ENCODE peak calls at places on chromosome 22, in four cellular contexts. R is suprapubic skin; L is activated T-cell treated with anti-CD3 and anti-CD28 coated beads, Interleukin-2, amount 50 U/mL, for 48 hours; B is neuronal stem cell. U is an unnamed sample.

GRCh38 chr22:36097880-36098279 is 62.7 kb downstream of the APOL3 start:
- DNase-seq in R (no peak), L (no peak), B (no peak), U (no peak)

GRCh38 chr22:17583151-17583550 is 19.9 kb downstream of the SLC25A18 start:
- DNase-seq in R (no peak), L (no peak), B (no peak), U (no peak)

GRCh38 chr22:27507935-27508504 is 293.5 kb downstream of the MN1 start:
- DNase-seq in R (no peak), L (no peak), B (no peak), U (no peak)

GRCh38 chr22:20579273-20580120 is 72.1 kb downstream of the MED15 start:
- DNase-seq in R (no peak), L (no peak), B (no peak), U (no peak)

GRCh38 chr22:25077056-25077455 is 122.6 kb upstream of the CRYBB3 start:
- DNase-seq in R (no peak), L (no peak), B (no peak), U (no peak)

GRCh38 chr22:39938509-39938908 is 21.7 kb upstream of the TMA7B start:
- DNase-seq in R (no peak), L (peak; percentile 75), B (no peak), U (no peak)

GRCh38 chr22:37416806-37417205 is 10.5 kb downstream of the ELFN2 start:
- DNase-seq in R (no peak), L (peak; percentile 55), B (no peak), U (no peak)

GRCh38 chr22:20153945-20154344 is 3.1 kb upstream of the CCDC188 start:
- DNase-seq in R (no peak), L (no peak), B (no peak), U (no peak)

GRCh38 chr22:42773161-42773560 is 52.5 kb upstream of the A4GALT start:
- DNase-seq in R (no peak), L (no peak), B (no peak), U (peak; percentile 67)

GRCh38 chr22:33917744-33918406 is 2.4 kb downstream of the LARGE1 start:
- DNase-seq in R (no peak), L (no peak), B (no peak), U (no peak)

GRCh38 chr22:41481131-41481830 is 12.4 kb downstream of the ACO2 start:
- DNase-seq in R (no peak), L (no peak), B (no peak), U (peak; percentile 83)

GRCh38 chr22:46050916-46051614 is 74.1 kb upstream of the WNT7B start:
- DNase-seq in R (peak; percentile 76), L (no peak), B (no peak), U (peak; percentile 69)

GRCh38 chr22:36136475-36136874 is 24.1 kb downstream of the APOL3 start:
- DNase-seq in R (no peak), L (no peak), B (no peak), U (no peak)

GRCh38 chr22:29521526-29521925 is 32.0 kb downstream of the THOC5 start:
- DNase-seq in R (no peak), L (no peak), B (no peak), U (no peak)

GRCh38 chr22:46293591-46294260 is 2.9 kb upstream of the GTSE1 start:
- DNase-seq in R (no peak), L (peak; percentile 48), B (no peak), U (no peak)

U was measured in coronary artery.